ENCODE peak calls at places on chromosome 5, in four cellular contexts. P is NB4, D is suprapubic skin, T is cardiac muscle cell. A is an unnamed sample.
A peak's percentile ranks its signal among the peaks of the same experiment; 100 is the strongest.

GRCh38 chr5:58133631-58134296 is 326.1 kb downstream of the PLK2 start:
- DNase-seq in T (no peak), D (no peak), P (no peak), A (peak; percentile 46)

GRCh38 chr5:12023614-12024241 is 119.5 kb upstream of the CTNND2 start:
- DNase-seq in T (peak; percentile 70), D (no peak), P (peak; percentile 56), A (no peak)

GRCh38 chr5:98783051-98783649 is 9.7 kb downstream of the RGMB start:
- DNase-seq in P (no peak), D (no peak), T (no peak), A (no peak)

GRCh38 chr5:80343067-80343466 is 23.3 kb downstream of the SPZ1 start:
- DNase-seq in T (no peak), P (no peak), D (no peak), A (peak; percentile 73)

GRCh38 chr5:10319202-10319851 is 11.6 kb upstream of the CMBL start:
- DNase-seq in P (no peak), D (no peak), T (no peak), A (no peak)

GRCh38 chr5:106510321-106510720 is 1160.4 kb downstream of the EFNA5 start:
- DNase-seq in D (no peak), P (no peak), T (no peak), A (no peak)

GRCh38 chr5:34449639-34450038 is 206.5 kb upstream of the RAI14 start:
- DNase-seq in D (no peak), P (no peak), T (no peak), A (no peak)

GRCh38 chr5:4523038-4523437 is 617.1 kb upstream of the ADAMTS16 start:
- DNase-seq in D (no peak), P (no peak), T (no peak), A (peak; percentile 3)

GRCh38 chr5:146283344-146283761 is 55.3 kb upstream of the POU4F3 start:
- DNase-seq in T (no peak), P (no peak), D (no peak), A (no peak)

GRCh38 chr5:90602681-90603080 is 44.1 kb downstream of the ADGRV1 start:
- DNase-seq in D (no peak), P (no peak), T (no peak), A (no peak)

DNA sequence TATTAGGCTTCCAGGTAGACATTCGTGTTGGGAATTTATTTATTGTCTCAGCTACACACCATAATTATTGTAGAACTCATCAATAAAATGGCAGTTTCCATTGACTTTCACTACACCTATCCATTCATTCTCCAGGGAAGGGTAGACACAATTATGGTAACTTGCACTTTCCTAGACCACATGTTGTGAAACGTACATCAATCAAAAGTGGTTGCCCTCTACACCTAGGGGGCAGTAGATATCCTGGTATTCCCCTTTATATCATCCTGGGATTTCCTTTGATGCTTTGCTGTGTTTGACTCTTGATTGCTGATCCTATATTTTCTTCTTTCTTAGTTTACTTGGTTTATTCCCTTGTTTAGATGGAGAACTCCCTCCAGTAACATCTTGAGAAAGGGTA is 47.9 kb downstream of the ADGRV1 start:
- DNase-seq in T (peak; percentile 28), P (peak; percentile 9), D (no peak), A (no peak)
- TF ChIP-seq CTCF in T (no peak), P (peak; percentile 40), D (no peak), A (peak; percentile 40)

GRCh38 chr5:78922879-78923621 is 62.1 kb downstream of the ARSB start:
- DNase-seq in D (no peak), T (no peak), P (no peak), A (no peak)
- TF ChIP-seq CTCF in D (no peak), T (no peak), P (no peak), A (no peak)

GRCh38 chr5:177336112-177336511 is 15.4 kb downstream of the LMAN2 start:
- DNase-seq in P (peak; percentile 58), D (no peak), T (peak; percentile 7), A (peak; percentile 90)
- TF ChIP-seq CTCF in P (peak; percentile 66), D (no peak), T (peak; percentile 33), A (peak; percentile 38)

GRCh38 chr5:150763023-150763793 is 4.4 kb upstream of the DCTN4 start:
- DNase-seq in D (peak; percentile 80), P (peak; percentile 98), T (peak; percentile 33), A (no peak)
- TF ChIP-seq CTCF in D (no peak), P (no peak), T (no peak), A (no peak)

GRCh38 chr5:156095709-156096241 is 231.2 kb upstream of the SGCD start:
- DNase-seq in T (no peak), D (no peak), P (no peak), A (no peak)

GRCh38 chr5:156093024-156093423 is 233.9 kb upstream of the SGCD start:
- DNase-seq in D (no peak), P (no peak), T (no peak), A (no peak)

GRCh38 chr5:156094001-156094400 is 233.0 kb upstream of the SGCD start:
- DNase-seq in P (no peak), T (peak; percentile 23), D (no peak), A (no peak)

DNA sequence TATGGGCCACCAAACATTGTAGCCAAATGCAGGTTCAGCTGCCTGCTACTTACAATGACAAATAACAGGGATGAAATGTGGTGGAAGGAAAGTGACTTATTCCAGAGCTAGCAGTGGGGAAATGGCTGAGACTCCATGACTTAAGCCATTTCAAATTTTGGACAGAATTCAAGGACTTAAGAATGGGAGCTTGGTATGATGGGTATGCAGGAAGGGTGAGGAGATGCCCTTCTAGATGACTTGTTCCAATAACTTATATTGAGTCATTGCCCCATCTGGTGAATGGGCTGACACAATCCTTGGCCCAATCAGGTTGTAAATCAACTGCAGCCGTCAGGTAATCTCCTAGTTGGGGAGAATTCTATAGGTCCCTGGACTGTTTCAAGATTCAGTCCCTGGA is 230.7 kb upstream of the SGCD start:
- DNase-seq in P (no peak), D (no peak), T (no peak), A (no peak)
- TF ChIP-seq CTCF in P (no peak), D (no peak), T (no peak), A (no peak)

GRCh38 chr5:170429014-170429413 is 39.8 kb upstream of the KCNMB1 start:
- DNase-seq in T (no peak), D (no peak), P (peak; percentile 16), A (peak; percentile 83)

GRCh38 chr5:170424629-170425028 is 35.5 kb upstream of the KCNMB1 start:
- DNase-seq in P (no peak), T (no peak), D (no peak), A (no peak)

GRCh38 chr5:170426786-170427185 is 37.6 kb upstream of the KCNMB1 start:
- DNase-seq in T (no peak), P (no peak), D (no peak), A (no peak)

GRCh38 chr5:170427672-170428236 is 38.6 kb upstream of the KCNMB1 start:
- DNase-seq in D (no peak), P (peak; percentile 20), T (peak; percentile 19), A (no peak)

DNA sequence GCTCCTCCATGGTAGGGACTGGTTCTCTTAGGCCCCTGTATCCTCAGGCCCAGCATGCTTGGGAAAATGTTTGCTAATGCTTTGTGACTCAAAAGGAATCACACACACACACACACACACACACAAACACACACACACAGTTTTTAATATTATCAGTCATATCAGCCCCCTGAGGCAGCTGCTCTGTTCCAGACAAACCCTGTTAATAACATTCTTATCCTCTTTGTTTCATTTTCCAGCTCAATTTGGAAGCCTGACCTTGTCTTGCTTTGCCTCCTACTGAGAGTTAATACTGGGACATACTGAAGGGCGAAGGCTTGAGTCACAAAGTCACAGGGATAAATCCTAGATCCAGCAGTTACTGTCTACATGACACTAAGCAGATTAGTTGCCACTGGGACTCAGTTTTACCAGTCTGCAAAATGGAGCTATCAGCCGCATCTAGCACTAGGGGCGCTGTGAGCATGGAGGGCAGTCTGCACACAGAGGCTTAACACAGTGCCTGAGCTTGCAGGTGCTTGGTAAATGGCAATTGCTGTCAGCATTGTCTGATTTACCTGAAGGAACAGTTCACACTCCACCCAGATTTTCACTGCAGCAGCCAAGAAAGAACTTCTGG is 37.1 kb upstream of the KCNMB1 start:
- DNase-seq in D (no peak), T (no peak), P (no peak), A (no peak)
- TF ChIP-seq CTCF in D (no peak), T (no peak), P (peak; percentile 8), A (no peak)

DNA sequence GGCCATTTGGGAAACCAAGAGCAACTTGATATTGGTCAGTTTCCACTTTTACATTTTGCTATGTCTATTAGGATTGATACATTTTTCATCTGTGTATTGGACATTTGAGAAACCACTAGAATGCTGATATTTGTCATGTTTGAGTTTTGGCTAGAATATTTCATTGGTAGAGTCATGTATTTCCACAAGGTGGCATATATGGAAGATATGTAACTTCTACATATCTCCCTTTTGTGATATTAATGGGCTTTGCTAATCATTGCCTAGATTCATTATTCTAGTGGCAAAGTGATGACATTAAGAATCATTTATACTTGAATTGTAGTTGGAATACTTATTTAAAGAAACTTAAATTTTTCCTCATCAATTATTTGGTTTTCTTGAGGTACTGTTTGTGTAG is 692.9 kb upstream of the EDIL3 start:
- DNase-seq in D (no peak), P (no peak), T (no peak), A (no peak)
- TF ChIP-seq CTCF in D (no peak), P (no peak), T (no peak), A (no peak)